ENCODE peak calls at places on chromosomes 12 and 14, in four cellular contexts. Q is progenitor cell of endocrine pancreas, E is neural crest cell, T is AG10803. X is an unnamed sample.

GRCh38 chr14:83909507-83909906 is 1620.4 kb upstream of the FLRT2 start:
- DNase-seq in Q (no peak), E (no peak), T (no peak), X (peak)

GRCh38 chr12:39610626-39611025 is 9.0 kb downstream of the ABCD2 start:
- DNase-seq in Q (no peak), E (no peak), T (no peak), X (no peak)

GRCh38 chr12:6337958-6338406 is 3.9 kb downstream of the TNFRSF1A start:
- DNase-seq in Q (no peak), E (no peak), T (peak), X (peak)

GRCh38 chr12:106892075-106892474 is 63.6 kb upstream of the TMEM263 start:
- DNase-seq in Q (no peak), E (no peak), T (no peak), X (no peak)

GRCh38 chr12:130104596-130105253 is 57.5 kb upstream of the FZD10 start:
- DNase-seq in Q (no peak), E (peak), T (no peak), X (no peak)

GRCh38 chr14:101809671-101810514 is 48.4 kb downstream of the PPP2R5C start:
- DNase-seq in Q (peak), E (peak), T (peak), X (peak)

GRCh38 chr14:95683793-95684192 is 2.4 kb upstream of the TCL1B start:
- DNase-seq in Q (no peak), E (no peak), T (no peak), X (no peak)

GRCh38 chr12:85405781-85406522 is 125.9 kb downstream of the ALX1 start:
- DNase-seq in Q (no peak), E (no peak), T (peak), X (peak)

GRCh38 chr12:42568952-42569916 is 20.3 kb downstream of the PRICKLE1 start:
- DNase-seq in Q (no peak), E (no peak), T (peak), X (peak)

GRCh38 chr12:100154472-100155247 is 12.0 kb upstream of the BLTP3B start:
- DNase-seq in Q (peak), E (peak), T (peak), X (peak)

GRCh38 chr12:11040162-11040561 is 9.0 kb upstream of the TAS2R31 start:
- DNase-seq in Q (no peak), E (no peak), T (peak), X (no peak)

GRCh38 chr14:93276031-93276716 is 56.7 kb downstream of the BTBD7 start:
- DNase-seq in Q (no peak), E (no peak), T (no peak), X (no peak)

GRCh38 chr12:65182012-65182739 is 12.8 kb downstream of the LEMD3 start:
- DNase-seq in Q (no peak), E (no peak), T (no peak), X (no peak)

GRCh38 chr14:37591311-37591940 is 3.6 kb downstream of the FOXA1 start:
- DNase-seq in Q (peak), E (no peak), T (no peak), X (no peak)

GRCh38 chr12:51833446-51834227 is 14.9 kb downstream of the FIGNL2 start:
- DNase-seq in Q (no peak), E (no peak), T (no peak), X (no peak)
- TF ChIP-seq CTCF in Q (no peak), E (no peak), T (no peak), X (no peak)

DNA sequence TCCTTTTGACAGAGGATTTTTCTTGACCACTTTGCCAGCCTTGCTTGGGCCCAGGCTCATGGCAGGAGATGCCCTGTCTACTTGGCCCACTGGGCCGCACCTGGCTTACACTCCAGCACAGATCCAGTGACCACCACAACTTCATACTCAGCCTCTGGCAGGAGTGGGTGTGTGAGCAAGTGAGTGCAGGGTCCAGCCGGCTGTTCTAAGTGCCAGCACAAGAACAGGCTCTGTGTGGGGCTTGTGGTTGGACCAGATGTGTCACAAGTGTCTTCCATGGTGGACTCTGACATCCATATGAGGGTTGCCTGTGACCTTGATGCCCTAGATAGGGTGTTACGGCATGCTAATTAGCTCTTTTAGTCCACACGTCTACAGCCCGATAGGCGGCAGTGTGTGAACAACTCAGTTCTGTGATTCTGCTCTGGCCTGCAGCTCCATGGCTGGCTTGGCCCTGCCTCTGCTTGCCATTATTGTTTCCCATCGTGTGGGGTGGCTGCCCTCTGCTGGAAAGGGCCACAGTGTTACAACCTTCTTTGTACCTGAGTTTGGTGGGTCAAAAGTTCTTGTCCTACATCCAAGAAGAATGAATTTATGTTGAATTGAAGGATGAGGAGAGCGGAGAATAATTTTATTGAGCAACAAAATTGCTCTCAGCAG is 1089.1 kb downstream of the SLC6A15 start:
- DNase-seq in Q (peak), E (no peak), T (no peak), X (peak)
- TF ChIP-seq CTCF in Q (peak), E (peak), T (no peak), X (no peak)

DNA sequence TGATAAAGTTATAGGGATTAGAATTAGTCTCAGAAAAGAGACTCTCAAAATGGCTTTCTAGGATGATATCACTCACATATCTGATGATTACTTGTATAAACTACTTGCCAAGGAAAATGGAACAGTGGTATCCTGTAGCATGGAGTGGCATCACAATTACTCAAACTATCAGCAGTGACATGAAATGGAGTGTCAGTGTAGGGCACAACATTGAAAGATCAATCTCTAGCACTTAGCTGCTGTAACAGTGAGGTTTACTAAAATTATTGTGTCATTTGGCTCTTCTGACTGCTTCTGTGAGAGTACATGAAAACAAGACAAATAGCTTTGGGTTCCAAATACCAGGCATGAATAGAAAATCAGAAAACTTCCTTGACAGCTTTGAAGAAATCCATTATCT is 6.7 kb upstream of the MAP4K5 start:
- DNase-seq in Q (no peak), E (no peak), T (no peak), X (no peak)
- TF ChIP-seq CTCF in Q (no peak), E (no peak), T (no peak), X (no peak)

GRCh38 chr14:106657460-106657859 is 1131.1 kb downstream of the TMEM121 start:
- DNase-seq in Q (no peak), E (no peak), T (no peak), X (no peak)
- TF ChIP-seq CTCF in Q (no peak), E (no peak), T (no peak), X (no peak)

GRCh38 chr12:104792570-104792969 is 165.5 kb downstream of the SLC41A2 start:
- DNase-seq in Q (no peak), E (no peak), T (peak), X (peak)

GRCh38 chr12:104793968-104794367 is 164.1 kb downstream of the SLC41A2 start:
- DNase-seq in Q (no peak), E (no peak), T (no peak), X (no peak)

GRCh38 chr12:104788848-104789271 is 169.2 kb downstream of the SLC41A2 start:
- DNase-seq in Q (no peak), E (no peak), T (no peak), X (no peak)

GRCh38 chr12:104793280-104793679 is 164.8 kb downstream of the SLC41A2 start:
- DNase-seq in Q (no peak), E (no peak), T (peak), X (peak)

GRCh38 chr12:104790296-104791125 is 167.6 kb downstream of the SLC41A2 start:
- DNase-seq in Q (peak), E (peak), T (no peak), X (peak)
- TF ChIP-seq CTCF in Q (peak), E (peak), T (peak), X (peak)

GRCh38 chr12:58310368-58310767 is 369.0 kb downstream of the ATP23 start:
- DNase-seq in Q (no peak), E (no peak), T (peak), X (peak)
- TF ChIP-seq CTCF in Q (no peak), E (no peak), T (peak), X (peak)

GRCh38 chr12:131912526-131913274 is 16.4 kb upstream of the PUS1 start:
- DNase-seq in Q (no peak), E (no peak), T (peak), X (peak)
- TF ChIP-seq CTCF in Q (peak), E (no peak), T (no peak), X (peak)

X was measured in cardiac fibroblast.